ENCODE peak calls at places on chromosomes 4 and X, in seven cellular contexts. Q is activated naive CD8-positive, alpha-beta T cell treated with anti-CD3 and anti-CD28 coated beads, Interleukin-2, amount 50 U/mL, for 16 hours; Y is EH; O is activated naive CD4-positive, alpha-beta T cell treated with anti-CD3 and anti-CD28 coated beads, Interleukin-2, amount 50 U/mL, for 72 hours; T is fibroblast of pulmonary artery; J is NCI-H82; P is effector memory CD8-positive, alpha-beta T cell. M is an unnamed sample.

GRCh38 chrX:118751950-118752783 is 24.8 kb downstream of the IL13RA1 start:
- DNase-seq in Q (no peak), Y (no peak), O (no peak), T (peak), J (no peak), P (no peak), M (no peak)

GRCh38 chrX:42247241-42247640 is 323.9 kb upstream of the CASK start:
- DNase-seq in Q (no peak), Y (no peak), O (no peak), T (peak), J (no peak), P (no peak), M (peak)

GRCh38 chr4:176359590-176359989 is 39.8 kb downstream of the SPCS3 start:
- DNase-seq in Q (no peak), Y (peak), O (no peak), T (peak), J (no peak), P (no peak), M (no peak)

GRCh38 chr4:6916069-6916586 is 6.5 kb downstream of the TBC1D14 start:
- DNase-seq in Q (no peak), Y (no peak), O (no peak), T (no peak), J (no peak), P (no peak), M (no peak)

GRCh38 chrX:46279925-46280313 is 265.3 kb downstream of the ZNF674 start:
- DNase-seq in Q (no peak), Y (peak), O (no peak), T (peak), J (no peak), P (no peak), M (peak)

GRCh38 chr4:185912779-185913178 is 100.8 kb upstream of the SORBS2 start:
- DNase-seq in Q (no peak), Y (peak), O (no peak), T (no peak), J (no peak), P (no peak), M (no peak)

GRCh38 chr4:45668086-45668485 is 455.8 kb downstream of the GABRG1 start:
- DNase-seq in Q (no peak), Y (no peak), O (no peak), T (no peak), J (no peak), P (no peak), M (no peak)

GRCh38 chr4:160426233-160426632 is 1323.4 kb downstream of the RAPGEF2 start:
- DNase-seq in Q (no peak), Y (no peak), O (no peak), T (no peak), J (no peak), P (no peak), M (no peak)

GRCh38 chrX:39336709-39337294 is 535.5 kb downstream of the MID1IP1 start:
- DNase-seq in Q (no peak), Y (no peak), O (no peak), T (no peak), J (no peak), P (no peak), M (peak)

GRCh38 chrX:48613502-48614160 is 16.3 kb downstream of the WDR13 start:
- DNase-seq in Q (no peak), Y (peak), O (no peak), T (no peak), J (no peak), P (no peak), M (no peak)

GRCh38 chr4:11005321-11005720 is 320.8 kb upstream of the CLNK start:
- DNase-seq in Q (no peak), Y (no peak), O (no peak), T (no peak), J (no peak), P (no peak), M (no peak)

GRCh38 chr4:131638776-131639175 is 1510.3 kb upstream of the PCDH10 start:
- DNase-seq in Q (no peak), Y (no peak), O (no peak), T (peak), J (no peak), P (no peak), M (no peak)

GRCh38 chr4:142181021-142181420 is 544.6 kb downstream of the IL15 start:
- DNase-seq in Q (no peak), Y (no peak), O (no peak), T (no peak), J (no peak), P (no peak), M (no peak)

GRCh38 chr4:131566026-131566425 is 1583.1 kb upstream of the PCDH10 start:
- DNase-seq in Q (no peak), Y (no peak), O (no peak), T (no peak), J (no peak), P (no peak), M (no peak)

GRCh38 chr4:82851902-82852750 is 38.8 kb downstream of the SEC31A start:
- DNase-seq in Q (no peak), Y (peak), O (no peak), T (peak), J (peak), P (no peak), M (peak)

GRCh38 chr4:6693274-6694176 is at the start of gene S100P:
- DNase-seq in Q (no peak), Y (no peak), O (no peak), T (no peak), J (no peak), P (no peak), M (no peak)